ENCODE peak calls at places on chromosomes 12 and 14, in four cellular contexts. N, L, E and S are unnamed samples.

GRCh38 chr14:96184737-96185136 is 19.9 kb upstream of the BDKRB2 start:
- DNase-seq in N (no peak), L (peak), E (no peak), S (no peak)

GRCh38 chr14:61256826-61257468 is 24.2 kb downstream of the TMEM30B start:
- DNase-seq in N (no peak), L (no peak), E (no peak), S (no peak)

GRCh38 chr12:40870981-40871380 is 178.7 kb downstream of the CNTN1 start:
- DNase-seq in N (no peak), L (no peak), E (no peak), S (no peak)

GRCh38 chr14:74635831-74636230 is 23.8 kb upstream of the LTBP2 start:
- DNase-seq in N (no peak), L (no peak), E (no peak), S (no peak)

GRCh38 chr12:49369723-49370145 is 2.5 kb downstream of the SPATS2 start:
- DNase-seq in N (peak), L (no peak), E (peak), S (no peak)

GRCh38 chr14:74038015-74038859 is 19.1 kb downstream of the BBOF1 start:
- DNase-seq in N (peak), L (peak), E (peak), S (peak)

GRCh38 chr14:23009939-23010718 is at the start of gene C14orf93:
- DNase-seq in N (peak), L (no peak), E (peak), S (peak)

GRCh38 chr12:52952082-52952801 is 3.3 kb downstream of the KRT18 start:
- DNase-seq in N (no peak), L (no peak), E (peak), S (no peak)

GRCh38 chr12:117359029-117359845 is 2.2 kb downstream of the NOS1 start:
- DNase-seq in N (no peak), L (no peak), E (no peak), S (no peak)

GRCh38 chr14:75430526-75430925 is 2.7 kb downstream of the JDP2 start:
- DNase-seq in N (no peak), L (no peak), E (no peak), S (no peak)

GRCh38 chr12:101794574-101794973 is 36.2 kb downstream of the GNPTAB start:
- DNase-seq in N (no peak), L (no peak), E (no peak), S (no peak)

GRCh38 chr14:104694991-104695659 is 5.7 kb downstream of the INF2 start:
- DNase-seq in N (no peak), L (no peak), E (no peak), S (peak)

GRCh38 chr12:131379758-131380157 is 331.1 kb upstream of the SFSWAP start:
- DNase-seq in N (no peak), L (no peak), E (no peak), S (no peak)

GRCh38 chr12:85642810-85643209 is 193.4 kb downstream of the RASSF9 start:
- DNase-seq in N (no peak), L (peak), E (no peak), S (no peak)

GRCh38 chr12:91680864-91681263 is 464.8 kb downstream of the BTG1 start:
- DNase-seq in N (no peak), L (no peak), E (no peak), S (no peak)

GRCh38 chr12:78683031-78683430 is 181.5 kb upstream of the SYT1 start:
- DNase-seq in N (no peak), L (no peak), E (no peak), S (no peak)

GRCh38 chr14:94998702-94999101 is 158.6 kb downstream of the DICER1 start:
- DNase-seq in N (no peak), L (no peak), E (no peak), S (no peak)

GRCh38 chr14:53516261-53516774 is 363.2 kb upstream of the DDHD1 start:
- DNase-seq in N (no peak), L (peak), E (no peak), S (no peak)

GRCh38 chr12:53289891-53290290 is 5.5 kb upstream of the PFDN5 start:
- DNase-seq in N (no peak), L (no peak), E (no peak), S (no peak)

GRCh38 chr12:67222302-67222701 is 46.9 kb upstream of the CAND1 start:
- DNase-seq in N (no peak), L (peak), E (peak), S (no peak)

GRCh38 chr14:65170768-65171251 is 68.5 kb upstream of the MAX start:
- DNase-seq in N (peak), L (peak), E (peak), S (peak)

GRCh38 chr14:56119221-56119967 is 1.2 kb downstream of the PELI2 start:
- DNase-seq in N (peak), L (no peak), E (peak), S (peak)

GRCh38 chr12:21879312-21879711 is 61.9 kb downstream of the ABCC9 start:
- DNase-seq in N (no peak), L (no peak), E (no peak), S (no peak)

GRCh38 chr12:54199034-54199433 is 10.2 kb upstream of the SMUG1 start:
- DNase-seq in N (no peak), L (no peak), E (no peak), S (no peak)

GRCh38 chr14:34742509-34743115 is 28.2 kb upstream of the CFL2 start:
- DNase-seq in N (no peak), L (no peak), E (no peak), S (no peak)

GRCh38 chr14:22382955-22383354 is 206.1 kb downstream of the DAD1 start:
- DNase-seq in N (no peak), L (no peak), E (no peak), S (no peak)

GRCh38 chr12:46150735-46151134 is 118.1 kb downstream of the SLC38A1 start:
- DNase-seq in N (no peak), L (no peak), E (no peak), S (no peak)

GRCh38 chr14:69048456-69048855 is 69.4 kb upstream of the ACTN1 start:
- DNase-seq in N (no peak), L (no peak), E (no peak), S (no peak)

GRCh38 chr14:105411017-105411941 is 8.3 kb upstream of the MTA1 start:
- DNase-seq in N (peak), L (no peak), E (no peak), S (peak)

GRCh38 chr12:14399871-14400270 is 34.4 kb downstream of the ATF7IP start:
- DNase-seq in N (no peak), L (no peak), E (no peak), S (no peak)

GRCh38 chr12:12784911-12785814 is at the start of gene APOLD1:
- DNase-seq in N (no peak), L (no peak), E (no peak), S (no peak)

GRCh38 chr12:121033625-121034349 is 5.3 kb downstream of the OASL start:
- DNase-seq in N (no peak), L (no peak), E (no peak), S (peak)

GRCh38 chr14:93788557-93789365 is 476 bp upstream of the PRIMA1 start:
- DNase-seq in N (no peak), L (no peak), E (no peak), S (no peak)

GRCh38 chr14:58191763-58192596 is 8.0 kb upstream of the ACTR10 start:
- DNase-seq in N (no peak), L (no peak), E (no peak), S (no peak)

GRCh38 chr12:88237954-88238353 is 95.8 kb downstream of the TMTC3 start:
- DNase-seq in N (no peak), L (no peak), E (peak), S (no peak)

GRCh38 chr12:62291888-62292760 is 31.9 kb downstream of the USP15 start:
- DNase-seq in N (no peak), L (no peak), E (no peak), S (no peak)

GRCh38 chr12:120914794-120915193 is 10.6 kb upstream of the SPPL3 start:
- DNase-seq in N (no peak), L (no peak), E (no peak), S (no peak)